ENCODE peak calls at places on chromosomes 3 and 15, in four cellular contexts. C, K, Q and S are unnamed samples.

GRCh38 chr3:36212291-36212690 is 168.0 kb upstream of the STAC start:
- DNase-seq in C (no peak), K (no peak), Q (peak; percentile 52), S (no peak)

GRCh38 chr15:98803228-98804056 is 155.1 kb downstream of the IGF1R start:
- DNase-seq in C (peak; percentile 8), K (no peak), Q (peak; percentile 74), S (no peak)

GRCh38 chr3:131591394-131591990 is 88.7 kb upstream of the MRPL3 start:
- DNase-seq in C (no peak), K (no peak), Q (peak; percentile 67), S (no peak)

GRCh38 chr3:133753779-133754164 is 7.6 kb downstream of the TF start:
- DNase-seq in C (no peak), K (no peak), Q (no peak), S (no peak)

GRCh38 chr3:112774293-112774926 is 72.3 kb downstream of the CD200R1L start:
- DNase-seq in C (peak; percentile 29), K (no peak), Q (peak; percentile 91), S (no peak)

GRCh38 chr3:56788506-56788905 is 13.2 kb downstream of the ARHGEF3 start:
- DNase-seq in C (no peak), K (no peak), Q (no peak), S (no peak)

GRCh38 chr3:168511428-168512014 is 415.8 kb upstream of the GOLIM4 start:
- DNase-seq in C (no peak), K (no peak), Q (peak; percentile 4), S (no peak)

GRCh38 chr15:89627256-89627970 is 27.9 kb downstream of the KIF7 start:
- DNase-seq in C (no peak), K (no peak), Q (no peak), S (no peak)

GRCh38 chr15:57503911-57504598 is 87.6 kb upstream of the MYZAP start:
- DNase-seq in C (no peak), K (no peak), Q (peak; percentile 25), S (no peak)

GRCh38 chr3:46854543-46854942 is 8.7 kb downstream of the MYL3 start:
- DNase-seq in C (no peak), K (no peak), Q (no peak), S (peak; percentile 53)

GRCh38 chr15:40238927-40239591 is at the start of gene PAK6:
- DNase-seq in C (no peak), K (no peak), Q (peak; percentile 45), S (peak; percentile 47)

GRCh38 chr3:44890852-44891251 is 16.4 kb downstream of the TGM4 start:
- DNase-seq in C (no peak), K (no peak), Q (no peak), S (no peak)

GRCh38 chr3:196412704-196413103 is 19.5 kb downstream of the UBXN7 start:
- DNase-seq in C (no peak), K (no peak), Q (no peak), S (no peak)

GRCh38 chr3:186772886-186773417 is 10.4 kb upstream of the EIF4A2 start:
- DNase-seq in C (no peak), K (no peak), Q (no peak), S (peak; percentile 78)

GRCh38 chr3:146345900-146346299 is 95.0 kb upstream of the PLSCR4 start:
- DNase-seq in C (no peak), K (no peak), Q (no peak), S (no peak)